ENCODE peak calls at places on chromosomes 11 and 22, in four cellular contexts. One of them, this sample, is unnamed.

GRCh38 chr11:134861490-134862107 is 449.6 kb upstream of the B3GAT1 start:
- DNase-seq in mesendoderm: no peak
- DNase-seq in A549: no peak
- DNase-seq in caudate nucleus: no peak
- DNase-seq in this sample: no peak

GRCh38 chr11:61144511-61145179 is 16.6 kb downstream of the VPS37C start:
- DNase-seq in mesendoderm: no peak
- DNase-seq in A549: no peak
- DNase-seq in caudate nucleus: no peak
- DNase-seq in this sample: no peak

GRCh38 chr11:76776472-76776871 is 6.7 kb upstream of the TSKU start:
- DNase-seq in mesendoderm: no peak
- DNase-seq in A549: no peak
- DNase-seq in caudate nucleus: no peak
- DNase-seq in this sample: no peak

GRCh38 chr22:31288496-31289235 is 3.6 kb downstream of the PIK3IP1 start:
- DNase-seq in mesendoderm: no peak
- DNase-seq in A549: no peak
- DNase-seq in caudate nucleus: no peak
- DNase-seq in this sample: no peak

GRCh38 chr11:20501971-20502370 is 97.4 kb upstream of the SLC6A5 start:
- DNase-seq in mesendoderm: no peak
- DNase-seq in A549: no peak
- DNase-seq in caudate nucleus: no peak
- DNase-seq in this sample: no peak

GRCh38 chr22:29043906-29044575 is 17.6 kb downstream of the C22orf31 start:
- DNase-seq in mesendoderm: no peak
- DNase-seq in A549: no peak
- DNase-seq in caudate nucleus: no peak
- DNase-seq in this sample: no peak

GRCh38 chr11:33970984-33971466 is 79.1 kb upstream of the LMO2 start:
- DNase-seq in mesendoderm: peak
- DNase-seq in A549: peak
- DNase-seq in caudate nucleus: no peak
- DNase-seq in this sample: peak

GRCh38 chr11:2689551-2690260 is 10.1 kb downstream of the KCNQ1OT1 start:
- DNase-seq in mesendoderm: no peak
- DNase-seq in A549: no peak
- DNase-seq in caudate nucleus: no peak
- DNase-seq in this sample: no peak

GRCh38 chr11:76626921-76627391 is 43.6 kb downstream of the LRRC32 start:
- DNase-seq in mesendoderm: no peak
- DNase-seq in A549: no peak
- DNase-seq in caudate nucleus: no peak
- DNase-seq in this sample: no peak

GRCh38 chr11:30107899-30108298 is 91.1 kb upstream of the KCNA4 start:
- DNase-seq in mesendoderm: peak
- DNase-seq in A549: no peak
- DNase-seq in caudate nucleus: no peak
- DNase-seq in this sample: no peak

GRCh38 chr11:12695221-12695794 is 21.1 kb downstream of the TEAD1 start:
- DNase-seq in mesendoderm: no peak
- DNase-seq in A549: no peak
- DNase-seq in caudate nucleus: no peak
- DNase-seq in this sample: no peak

GRCh38 chr11:57527056-57527631 is 3.4 kb downstream of the TIMM10 start:
- DNase-seq in mesendoderm: peak
- DNase-seq in A549: peak
- DNase-seq in caudate nucleus: peak
- DNase-seq in this sample: peak

GRCh38 chr11:74731301-74732094 is at the start of gene CHRDL2:
- DNase-seq in mesendoderm: peak
- DNase-seq in A549: no peak
- DNase-seq in caudate nucleus: no peak
- DNase-seq in this sample: no peak

GRCh38 chr22:37827056-37827455 is 3.9 kb downstream of the GALR3 start:
- DNase-seq in mesendoderm: no peak
- DNase-seq in A549: no peak
- DNase-seq in caudate nucleus: peak
- DNase-seq in this sample: no peak

GRCh38 chr22:17984114-17984513 is 40.2 kb downstream of the MICAL3 start:
- DNase-seq in mesendoderm: no peak
- DNase-seq in A549: no peak
- DNase-seq in caudate nucleus: no peak
- DNase-seq in this sample: no peak

GRCh38 chr22:30427871-30428270 is 2.3 kb downstream of the MTFP1 start:
- DNase-seq in mesendoderm: no peak
- DNase-seq in A549: no peak
- DNase-seq in caudate nucleus: no peak
- DNase-seq in this sample: no peak

GRCh38 chr22:48418831-48419230 is 1408.8 kb downstream of the BRD1 start:
- DNase-seq in mesendoderm: no peak
- DNase-seq in A549: no peak
- DNase-seq in caudate nucleus: no peak
- DNase-seq in this sample: no peak

GRCh38 chr22:43829904-43830851 is 18.1 kb upstream of the EFCAB6 start:
- DNase-seq in mesendoderm: no peak
- DNase-seq in A549: no peak
- DNase-seq in caudate nucleus: no peak
- DNase-seq in this sample: no peak

GRCh38 chr11:110297082-110297725 is 790 bp upstream of the RDX start:
- DNase-seq in mesendoderm: peak
- DNase-seq in A549: no peak
- DNase-seq in caudate nucleus: no peak
- DNase-seq in this sample: no peak

GRCh38 chr22:37051629-37052385 is at the start of gene KCTD17:
- DNase-seq in mesendoderm: peak
- DNase-seq in A549: peak
- DNase-seq in caudate nucleus: peak
- DNase-seq in this sample: peak

GRCh38 chr11:69646493-69647201 is 5.7 kb downstream of the CCND1 start:
- DNase-seq in mesendoderm: no peak
- DNase-seq in A549: no peak
- DNase-seq in caudate nucleus: no peak
- DNase-seq in this sample: no peak

GRCh38 chr11:69649576-69649900 is 8.6 kb downstream of the CCND1 start:
- DNase-seq in mesendoderm: no peak
- DNase-seq in A549: no peak
- DNase-seq in caudate nucleus: no peak
- DNase-seq in this sample: no peak

GRCh38 chr11:69648679-69649575 is 8.0 kb downstream of the CCND1 start:
- DNase-seq in mesendoderm: no peak
- DNase-seq in A549: no peak
- DNase-seq in caudate nucleus: no peak
- DNase-seq in this sample: no peak

GRCh38 chr11:69647349-69647748 is 6.4 kb downstream of the CCND1 start:
- DNase-seq in mesendoderm: no peak
- DNase-seq in A549: no peak
- DNase-seq in caudate nucleus: no peak
- DNase-seq in this sample: no peak

GRCh38 chr11:69647761-69648497 is 7.0 kb downstream of the CCND1 start:
- DNase-seq in mesendoderm: no peak
- DNase-seq in A549: no peak
- DNase-seq in caudate nucleus: no peak
- DNase-seq in this sample: no peak
- H3K27ac ChIP-seq in mesendoderm: no peak
- H3K27ac ChIP-seq in A549: peak
- H3K27ac ChIP-seq in caudate nucleus: no peak
- H3K27ac ChIP-seq in this sample: no peak

GRCh38 chr22:39960791-39961746 is 872 bp downstream of the TMA7B start:
- DNase-seq in mesendoderm: no peak
- DNase-seq in A549: no peak
- DNase-seq in caudate nucleus: no peak
- DNase-seq in this sample: peak
- H3K27ac ChIP-seq in mesendoderm: no peak
- H3K27ac ChIP-seq in A549: no peak
- H3K27ac ChIP-seq in caudate nucleus: no peak
- H3K27ac ChIP-seq in this sample: peak

DNA sequence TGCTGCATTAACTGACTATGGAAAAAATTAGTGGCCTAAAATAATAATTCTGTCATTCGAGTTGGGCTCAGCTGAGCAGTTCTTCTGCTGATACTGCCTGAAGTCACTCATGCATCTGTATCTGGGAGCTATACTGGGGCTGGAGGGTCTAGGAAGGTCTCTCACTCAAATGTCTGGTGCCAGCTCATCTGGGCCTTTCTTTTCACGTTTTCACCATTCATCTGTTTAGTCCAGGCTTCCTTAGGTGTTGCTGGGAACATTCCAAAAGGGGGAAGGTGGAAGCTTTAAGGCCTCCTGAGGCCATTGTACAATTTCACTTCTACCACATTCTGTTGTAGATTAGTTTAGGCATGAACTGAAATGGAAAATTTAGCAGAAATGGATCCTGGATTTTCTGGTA is 28.0 kb downstream of the YAP1 start:
- DNase-seq in mesendoderm: no peak
- DNase-seq in A549: no peak
- DNase-seq in caudate nucleus: no peak
- DNase-seq in this sample: no peak
- H3K27ac ChIP-seq in mesendoderm: no peak
- H3K27ac ChIP-seq in A549: peak
- H3K27ac ChIP-seq in caudate nucleus: no peak
- H3K27ac ChIP-seq in this sample: peak

GRCh38 chr11:18705651-18706281 is 7.2 kb downstream of the TMEM86A start:
- DNase-seq in mesendoderm: no peak
- DNase-seq in A549: no peak
- DNase-seq in caudate nucleus: no peak
- DNase-seq in this sample: peak
- H3K27ac ChIP-seq in mesendoderm: no peak
- H3K27ac ChIP-seq in A549: no peak
- H3K27ac ChIP-seq in caudate nucleus: peak
- H3K27ac ChIP-seq in this sample: peak

DNA sequence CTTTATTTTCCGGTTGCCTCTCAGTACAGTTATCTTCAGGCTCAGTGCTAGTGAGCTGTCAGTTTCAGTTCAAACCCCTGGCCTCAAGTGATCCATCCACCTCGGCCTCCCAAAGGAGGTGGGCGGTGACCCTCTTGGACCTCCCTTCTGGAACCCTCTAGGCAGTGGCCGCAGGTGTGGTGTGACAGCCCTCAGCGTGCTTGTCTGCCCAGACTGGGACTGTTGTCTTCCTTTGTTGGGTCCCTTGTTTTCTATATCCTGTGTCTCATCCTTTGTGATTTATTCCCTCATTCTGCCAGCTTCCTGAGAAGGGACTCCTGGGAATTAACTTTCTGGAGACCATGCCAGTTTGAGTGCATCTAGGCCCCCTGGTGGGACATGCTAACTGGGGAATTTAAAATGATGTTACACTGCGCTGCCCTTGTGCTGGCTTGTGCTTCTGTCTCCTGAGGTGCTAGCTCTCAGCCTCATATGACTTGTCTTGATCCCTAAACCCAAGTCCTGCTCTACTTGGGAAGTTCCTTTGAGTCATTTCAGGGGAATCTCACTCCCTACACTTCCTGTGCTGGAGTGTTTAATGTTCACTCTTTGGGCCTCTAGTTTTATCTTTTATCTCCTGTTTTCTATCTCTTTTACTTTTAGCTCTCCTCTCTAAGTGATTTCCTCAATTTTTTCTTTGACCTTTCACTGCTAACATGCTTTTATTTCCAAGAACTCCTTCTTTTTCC is 19.4 kb downstream of the MED15 start:
- DNase-seq in mesendoderm: no peak
- DNase-seq in A549: no peak
- DNase-seq in caudate nucleus: no peak
- DNase-seq in this sample: no peak
- H3K27ac ChIP-seq in mesendoderm: no peak
- H3K27ac ChIP-seq in A549: peak
- H3K27ac ChIP-seq in caudate nucleus: no peak
- H3K27ac ChIP-seq in this sample: no peak

This sample was measured in stomach.